ENCODE peak calls at places on chromosomes 1 and 21, in six cellular contexts. Y is bronchial epithelial cell, U is sigmoid colon, S is T1000, X is GM20000, Q is pulmonary artery endothelial cell. F is an unnamed sample.

GRCh38 chr1:231702804-231703203 is 76.2 kb downstream of the DISC1 start:
- DNase-seq in Y (peak; percentile 60), U (no peak), S (no peak), X (no peak), Q (no peak), F (no peak)

GRCh38 chr1:204171751-204172178 is 5.6 kb upstream of the REN start:
- DNase-seq in Y (peak; percentile 100), U (no peak), S (no peak), X (no peak), Q (peak; percentile 48), F (no peak)

GRCh38 chr1:109919271-109919670 is 8.6 kb downstream of the CSF1 start:
- DNase-seq in Y (no peak), U (no peak), S (no peak), X (no peak), Q (no peak), F (no peak)

GRCh38 chr1:40362699-40363098 is 10.8 kb upstream of the SMAP2 start:
- DNase-seq in Y (no peak), U (no peak), S (peak; percentile 19), X (no peak), Q (no peak), F (no peak)

GRCh38 chr1:229271448-229272120 is 673 bp downstream of the RAB4A start:
- DNase-seq in Y (peak; percentile 27), U (no peak), S (no peak), X (no peak), Q (no peak), F (no peak)

GRCh38 chr1:32774464-32774808 is 42.7 kb downstream of the YARS1 start:
- DNase-seq in Y (no peak), U (no peak), S (no peak), X (no peak), Q (no peak), F (no peak)

GRCh38 chr1:198788561-198789064 is 149.8 kb downstream of the PTPRC start:
- DNase-seq in Y (no peak), U (no peak), S (no peak), X (peak; percentile 22), Q (peak; percentile 45), F (no peak)

GRCh38 chr1:45032833-45033232 is 20.8 kb downstream of the UROD start:
- DNase-seq in Y (no peak), U (no peak), S (no peak), X (no peak), Q (no peak), F (no peak)

GRCh38 chr1:17112496-17113236 is 6.6 kb downstream of the PADI2 start:
- DNase-seq in Y (no peak), U (no peak), S (no peak), X (no peak), Q (no peak), F (no peak)

GRCh38 chr1:117967472-117967871 is 37.9 kb downstream of the WDR3 start:
- DNase-seq in Y (peak; percentile 60), U (no peak), S (no peak), X (no peak), Q (no peak), F (no peak)

GRCh38 chr21:44508711-44509445 is 31.1 kb downstream of the KRTAP10-1 start:
- DNase-seq in Y (no peak), U (no peak), S (no peak), X (no peak), Q (no peak), F (no peak)

GRCh38 chr1:50416553-50417453 is 6.4 kb downstream of the DMRTA2 start:
- DNase-seq in Y (no peak), U (no peak), S (no peak), X (no peak), Q (no peak), F (no peak)

GRCh38 chr1:157968503-157968902 is 24.9 kb upstream of the KIRREL1 start:
- DNase-seq in Y (peak; percentile 91), U (peak; percentile 74), S (no peak), X (no peak), Q (no peak), F (no peak)

GRCh38 chr1:41884256-41885240 is 34.2 kb downstream of the HIVEP3 start:
- DNase-seq in Y (no peak), U (no peak), S (no peak), X (no peak), Q (no peak), F (no peak)

GRCh38 chr1:180178511-180179161 is 24.0 kb downstream of the QSOX1 start:
- DNase-seq in Y (peak; percentile 30), U (peak; percentile 81), S (peak; percentile 40), X (peak; percentile 83), Q (no peak), F (no peak)

GRCh38 chr1:29515188-29515955 is 279.1 kb downstream of the PTPRU start:
- DNase-seq in Y (no peak), U (peak; percentile 19), S (no peak), X (no peak), Q (no peak), F (no peak)

GRCh38 chr1:215845224-215845902 is 278.3 kb downstream of the KCTD3 start:
- DNase-seq in Y (peak; percentile 17), U (no peak), S (no peak), X (no peak), Q (no peak), F (no peak)